ENCODE peak calls at places on chromosomes 2 and 18, in six cellular contexts. D is Right ventricle myocardium superior, L is erythroblast, Y is RWPE1, I is H4, E is AG20443. T is an unnamed sample.

GRCh38 chr2:209834767-209835166 is 63.1 kb downstream of the UNC80 start:
- DNase-seq in D (no peak), L (no peak), E (no peak), I (no peak), Y (no peak), T (no peak)

GRCh38 chr18:7857562-7857961 is 290.4 kb downstream of the PTPRM start:
- DNase-seq in I (no peak), L (no peak), E (no peak), Y (no peak), D (no peak), T (no peak)

GRCh38 chr2:176140520-176141317 is 10.6 kb upstream of the HOXD4 start:
- DNase-seq in I (peak; percentile 67), D (peak; percentile 77), Y (peak; percentile 83), E (peak; percentile 91), L (peak; percentile 84), T (peak; percentile 57)

GRCh38 chr2:132640116-132640515 is 29.9 kb downstream of the LYPD1 start:
- DNase-seq in E (no peak), L (no peak), D (no peak), Y (no peak), I (no peak), T (no peak)

GRCh38 chr2:233922471-233922870 is 5.3 kb downstream of the TRPM8 start:
- DNase-seq in L (no peak), D (no peak), I (no peak), E (no peak), Y (no peak), T (no peak)

GRCh38 chr18:49487711-49488310 is 777 bp upstream of the C18orf32 start:
- DNase-seq in L (peak; percentile 43), I (no peak), E (no peak), D (no peak), Y (no peak), T (peak; percentile 45)

GRCh38 chr2:113240915-113241911 is 37.5 kb downstream of the PAX8 start:
- DNase-seq in I (peak; percentile 98), E (peak; percentile 96), D (no peak), L (peak; percentile 64), Y (peak; percentile 99), T (peak; percentile 3)

GRCh38 chr2:147223553-147223952 is 621.3 kb upstream of the ACVR2A start:
- DNase-seq in L (no peak), D (no peak), E (no peak), I (no peak), Y (no peak), T (no peak)

GRCh38 chr2:172088245-172089004 is 3.1 kb downstream of the DLX1 start:
- DNase-seq in D (no peak), L (peak; percentile 30), I (no peak), Y (no peak), E (no peak), T (no peak)

GRCh38 chr2:169301596-169302330 is 60.6 kb downstream of the LRP2 start:
- DNase-seq in D (no peak), L (no peak), I (no peak), E (no peak), Y (no peak), T (no peak)

GRCh38 chr2:110678457-110679336 is 834 bp upstream of the BUB1 start:
- DNase-seq in I (no peak), Y (peak; percentile 34), D (no peak), E (peak; percentile 48), L (peak; percentile 79), T (peak; percentile 16)

GRCh38 chr2:10373931-10374330 is 71.2 kb downstream of the HPCAL1 start:
- DNase-seq in Y (no peak), L (no peak), D (no peak), E (no peak), I (no peak), T (no peak)

GRCh38 chr2:81583311-81584108 is 1279.0 kb upstream of the LRRTM1 start:
- DNase-seq in L (no peak), Y (no peak), D (no peak), E (no peak), I (no peak), T (no peak)

GRCh38 chr2:159124441-159124911 is 156.0 kb downstream of the TANC1 start:
- DNase-seq in E (peak; percentile 78), D (no peak), Y (peak; percentile 86), L (peak; percentile 89), I (peak; percentile 88), T (no peak)

GRCh38 chr18:11842562-11842961 is 8.7 kb upstream of the CHMP1B start:
- DNase-seq in D (no peak), E (no peak), I (no peak), L (no peak), Y (no peak), T (no peak)

GRCh38 chr2:158191569-158191968 is 89.9 kb downstream of the UPP2 start:
- DNase-seq in L (no peak), E (peak; percentile 21), D (no peak), Y (no peak), I (peak; percentile 39), T (no peak)

GRCh38 chr2:88139203-88139702 is 11.4 kb upstream of the FABP1 start:
- DNase-seq in E (peak; percentile 0), L (no peak), Y (no peak), I (no peak), D (no peak), T (no peak)

GRCh38 chr2:158716091-158716815 is 78.9 kb upstream of the DAPL1 start:
- DNase-seq in I (no peak), E (no peak), D (peak; percentile 71), L (no peak), Y (no peak), T (no peak)